ENCODE peak calls at places on chromosome 18, in eight cellular contexts. R is fibroblast of the aortic adventitia, T is Caki2, E is adrenal gland, S is kidney epithelial cell, A is mesendoderm, W is fibroblast of lung, C is amniotic stem cell. N is an unnamed sample.

GRCh38 chr18:31185551-31185950 is 22.9 kb upstream of the DSC1 start:
- DNase-seq in R (no peak), T (no peak), E (no peak), S (no peak), A (no peak), W (peak), C (no peak), N (no peak)

GRCh38 chr18:75244336-75244735 is 33.7 kb downstream of the TSHZ1 start:
- DNase-seq in R (no peak), T (no peak), E (peak), S (no peak), A (peak), W (no peak), C (no peak), N (no peak)

GRCh38 chr18:77711096-77711495 is 461.4 kb downstream of the GALR1 start:
- DNase-seq in R (no peak), T (no peak), E (no peak), S (no peak), A (no peak), W (no peak), C (no peak), N (no peak)

GRCh38 chr18:55405655-55406373 is 182.2 kb downstream of the TCF4 start:
- DNase-seq in R (peak), T (peak), E (peak), S (peak), A (peak), W (peak), C (peak), N (peak)

GRCh38 chr18:76493213-76494107 is 1.6 kb downstream of the ZNF516 start:
- DNase-seq in R (peak), T (no peak), E (peak), S (no peak), A (peak), W (peak), C (no peak), N (no peak)

GRCh38 chr18:35619468-35619867 is 37.9 kb downstream of the GALNT1 start:
- DNase-seq in R (peak), T (no peak), E (no peak), S (no peak), A (no peak), W (peak), C (no peak), N (no peak)

GRCh38 chr18:45482286-45482685 is 133.0 kb upstream of the SLC14A2 start:
- DNase-seq in R (peak), T (no peak), E (no peak), S (no peak), A (no peak), W (peak), C (no peak), N (no peak)

GRCh38 chr18:73839441-73839840 is 308.2 kb downstream of the FBXO15 start:
- DNase-seq in R (no peak), T (no peak), E (no peak), S (no peak), A (no peak), W (no peak), C (no peak), N (no peak)

GRCh38 chr18:32332708-32333107 is 138.0 kb downstream of the GAREM1 start:
- DNase-seq in R (no peak), T (no peak), E (no peak), S (no peak), A (no peak), W (no peak), C (no peak), N (no peak)